ENCODE peak calls at places on chromosomes 12 and 14, in ten cellular contexts. Q is Panc1, O is stomach, T is HCT116, C is prostate gland, H is GM23338, J is GM12892, A is spleen, W is HL-60, I is endothelial cell of umbilical vein. N is an unnamed sample.

GRCh38 chr14:67240168-67240932 is 885 bp upstream of the PALS1 start:
- DNase-seq in C (peak), W (peak), O (peak), I (no peak), J (no peak), Q (no peak), A (peak), H (peak), T (no peak), N (peak)

GRCh38 chr12:124829008-124829707 is 34.5 kb downstream of the SCARB1 start:
- DNase-seq in I (no peak), C (no peak), J (no peak), O (no peak), W (no peak), A (no peak), T (no peak), Q (peak), H (no peak), N (no peak)

GRCh38 chr12:124626841-124627502 is 59.6 kb upstream of the NCOR2 start:
- DNase-seq in T (no peak), W (no peak), A (no peak), J (no peak), Q (no peak), H (no peak), C (no peak), O (peak), I (peak), N (no peak)

GRCh38 chr12:50276912-50277671 is 6.2 kb downstream of the LIMA1 start:
- DNase-seq in H (peak), T (no peak), W (no peak), C (no peak), A (no peak), I (no peak), J (no peak), Q (no peak), O (no peak), N (no peak)

GRCh38 chr12:130818381-130819247 is 20.4 kb downstream of the STX2 start:
- DNase-seq in A (peak), J (peak), I (peak), C (peak), H (peak), O (peak), W (peak), T (no peak), Q (no peak), N (no peak)

GRCh38 chr12:102371177-102371576 is 109.2 kb downstream of the IGF1 start:
- DNase-seq in Q (no peak), J (no peak), C (no peak), I (no peak), H (no peak), O (no peak), A (no peak), T (no peak), W (no peak), N (no peak)

GRCh38 chr14:78227466-78228077 is 57.4 kb downstream of the NRXN3 start:
- DNase-seq in C (no peak), O (no peak), J (no peak), A (no peak), I (no peak), H (peak), T (no peak), W (no peak), Q (no peak), N (no peak)

GRCh38 chr14:93114713-93115068 is 1.0 kb downstream of the ITPK1 start:
- DNase-seq in O (peak), C (peak), W (no peak), I (no peak), T (no peak), A (peak), Q (no peak), H (peak), J (no peak), N (no peak)

GRCh38 chr12:4190376-4191063 is 83.0 kb upstream of the CCND2 start:
- DNase-seq in A (no peak), T (no peak), C (no peak), W (no peak), I (no peak), J (no peak), Q (no peak), O (no peak), H (no peak), N (no peak)

GRCh38 chr12:16198884-16199283 is 78.6 kb downstream of the SLC15A5 start:
- DNase-seq in I (no peak), H (peak), Q (no peak), A (no peak), O (no peak), T (no peak), J (no peak), W (peak), C (no peak), N (no peak)

GRCh38 chr12:45343269-45344051 is 127.6 kb downstream of the ANO6 start:
- DNase-seq in I (no peak), Q (no peak), W (no peak), J (no peak), H (no peak), C (no peak), T (no peak), O (no peak), A (no peak), N (no peak)

GRCh38 chr12:121483950-121484349 is 84.0 kb downstream of the RNF34 start:
- DNase-seq in J (no peak), A (no peak), T (no peak), Q (no peak), O (no peak), W (no peak), H (no peak), I (no peak), C (no peak), N (no peak)

GRCh38 chr14:55532645-55533309 is 47.2 kb upstream of the KTN1 start:
- DNase-seq in H (peak), Q (no peak), A (no peak), O (no peak), W (no peak), I (no peak), C (no peak), J (no peak), T (no peak), N (no peak)

GRCh38 chr12:121628037-121628436 is 1.7 kb downstream of the ORAI1 start:
- DNase-seq in J (no peak), T (no peak), W (no peak), A (peak), O (peak), Q (no peak), I (no peak), C (no peak), H (no peak), N (no peak)

GRCh38 chr12:55049676-55050075 is 29.9 kb downstream of the NEUROD4 start:
- DNase-seq in O (no peak), C (no peak), I (no peak), J (no peak), T (no peak), H (no peak), W (no peak), A (no peak), Q (no peak), N (no peak)

GRCh38 chr12:131356485-131356884 is 354.4 kb upstream of the SFSWAP start:
- DNase-seq in T (no peak), I (no peak), J (no peak), O (no peak), A (no peak), C (no peak), H (no peak), W (no peak), Q (no peak), N (no peak)

GRCh38 chr12:105820407-105821140 is 318.2 kb downstream of the NUAK1 start:
- DNase-seq in Q (no peak), I (no peak), O (no peak), A (no peak), W (no peak), H (peak), J (no peak), T (no peak), C (peak), N (no peak)

GRCh38 chr12:31749024-31749704 is 20.3 kb upstream of the AMN1 start:
- DNase-seq in O (peak), T (peak), W (peak), I (peak), J (peak), C (peak), H (peak), Q (peak), A (peak), N (no peak)

GRCh38 chr12:31745242-31745641 is 16.4 kb upstream of the AMN1 start:
- DNase-seq in J (no peak), H (no peak), W (no peak), T (no peak), C (no peak), A (no peak), Q (no peak), I (no peak), O (no peak), N (no peak)

GRCh38 chr12:31752450-31752849 is 23.6 kb upstream of the AMN1 start:
- DNase-seq in H (peak), I (no peak), Q (no peak), A (no peak), C (no peak), W (no peak), O (no peak), J (no peak), T (no peak), N (no peak)

DNA sequence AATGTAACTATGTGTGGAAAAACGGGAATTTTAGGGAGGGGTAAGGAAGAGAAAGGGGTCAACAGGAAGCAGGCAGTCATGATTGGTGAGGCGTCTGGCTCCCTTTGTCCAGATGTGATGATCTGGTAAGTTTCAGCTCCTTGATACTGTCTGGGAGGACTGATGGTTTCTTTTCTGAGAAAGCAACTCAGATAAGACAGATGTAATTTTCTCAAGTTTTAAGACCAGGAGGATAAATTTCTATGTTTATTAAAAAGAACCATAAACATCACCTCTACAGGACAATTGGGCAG is 21.9 kb upstream of the AMN1 start:
- DNase-seq in C (no peak), J (no peak), H (no peak), O (no peak), A (no peak), T (no peak), I (no peak), W (no peak), Q (no peak), N (no peak)
- TF ChIP-seq POLR2AphosphoS5 in C (no peak), J (no peak), H (no peak), O (no peak), A (no peak), T (peak), I (no peak), W (no peak), Q (no peak), N (no peak)

GRCh38 chr14:76729953-76730505 is 31.2 kb upstream of the VASH1 start:
- DNase-seq in O (no peak), C (no peak), T (no peak), Q (no peak), I (peak), W (no peak), J (no peak), A (no peak), H (no peak), N (peak)
- TF ChIP-seq POLR2AphosphoS5 in O (no peak), C (no peak), T (no peak), Q (no peak), I (no peak), W (no peak), J (no peak), A (no peak), H (no peak), N (no peak)

GRCh38 chr12:67917811-67918210 is 71.4 kb upstream of the IFNG-AS1 start:
- DNase-seq in I (no peak), O (no peak), J (no peak), A (no peak), C (no peak), Q (no peak), W (no peak), T (no peak), H (no peak), N (no peak)
- TF ChIP-seq POLR2AphosphoS5 in I (no peak), O (no peak), J (no peak), A (no peak), C (no peak), Q (no peak), W (no peak), T (no peak), H (no peak), N (no peak)

GRCh38 chr14:95045255-95045701 is 112.1 kb downstream of the DICER1 start:
- DNase-seq in T (no peak), W (no peak), I (no peak), O (peak), A (peak), C (no peak), H (no peak), J (no peak), Q (no peak), N (peak)

GRCh38 chr14:95045836-95046430 is 111.4 kb downstream of the DICER1 start:
- DNase-seq in W (no peak), O (peak), Q (no peak), I (no peak), T (no peak), A (peak), H (no peak), C (no peak), J (no peak), N (peak)

GRCh38 chr14:95047754-95048153 is 109.6 kb downstream of the DICER1 start:
- DNase-seq in T (no peak), J (no peak), O (peak), C (no peak), H (no peak), I (no peak), A (peak), W (no peak), Q (no peak), N (no peak)

GRCh38 chr14:95048771-95049312 is 108.5 kb downstream of the DICER1 start:
- DNase-seq in T (no peak), O (peak), Q (no peak), C (no peak), W (no peak), J (no peak), H (peak), I (no peak), A (peak), N (no peak)

GRCh38 chr14:95046711-95047681 is 110.3 kb downstream of the DICER1 start:
- DNase-seq in W (no peak), J (no peak), O (peak), C (peak), I (no peak), Q (no peak), H (no peak), A (peak), T (no peak), N (peak)
- TF ChIP-seq POLR2AphosphoS5 in W (no peak), J (no peak), O (peak), C (peak), I (no peak), Q (no peak), H (no peak), A (no peak), T (no peak), N (no peak)

GRCh38 chr12:269216-269615 is 6.6 kb upstream of the SLC6A13 start:
- DNase-seq in C (peak), O (no peak), A (no peak), J (no peak), T (no peak), H (no peak), W (no peak), Q (no peak), I (no peak), N (no peak)
- TF ChIP-seq POLR2AphosphoS5 in C (peak), O (no peak), A (no peak), J (no peak), T (no peak), H (no peak), W (no peak), Q (no peak), I (no peak), N (no peak)

N was measured in vagina.